ENCODE peak calls at places on chromosomes 5 and 9, in five cellular contexts. M is GM12892, F is GM12891, B is GM12878, G is H1. Z is an unnamed sample.

GRCh38 chr9:104232781-104233341 is 138.8 kb downstream of the SMC2 start:
- DNase-seq in M (no peak), F (no peak), B (no peak), G (no peak), Z (no peak)

GRCh38 chr9:82031538-82032280 is 43.1 kb downstream of the SPATA31D1 start:
- DNase-seq in M (no peak), F (no peak), B (no peak), G (no peak), Z (no peak)

GRCh38 chr5:38994329-38994927 is 79.8 kb downstream of the RICTOR start:
- DNase-seq in M (peak; percentile 2), F (no peak), B (no peak), G (no peak), Z (peak; percentile 54)

GRCh38 chr5:38367410-38367809 is 109.1 kb downstream of the EGFLAM start:
- DNase-seq in M (no peak), F (no peak), B (no peak), G (no peak), Z (no peak)

GRCh38 chr5:74478328-74478727 is 162.2 kb downstream of the ENC1 start:
- DNase-seq in M (no peak), F (no peak), B (no peak), G (no peak), Z (no peak)

GRCh38 chr5:18216016-18216415 is 581.8 kb downstream of the TAF11L14 start:
- DNase-seq in M (no peak), F (no peak), B (no peak), G (no peak), Z (no peak)

GRCh38 chr5:168443533-168443932 is 42.7 kb upstream of the RARS1 start:
- DNase-seq in M (no peak), F (no peak), B (no peak), G (no peak), Z (no peak)

GRCh38 chr9:129694265-129694664 is 28.8 kb downstream of the PRRX2 start:
- DNase-seq in M (no peak), F (no peak), B (no peak), G (no peak), Z (no peak)

GRCh38 chr9:110069326-110070248 is 138.4 kb downstream of the C9orf152 start:
- DNase-seq in M (no peak), F (no peak), B (no peak), G (no peak), Z (no peak)

GRCh38 chr5:180790020-180790419 is 12.6 kb downstream of the MGAT1 start:
- DNase-seq in M (no peak), F (no peak), B (no peak), G (no peak), Z (no peak)

GRCh38 chr9:109286981-109287380 is 33.9 kb downstream of the EPB41L4B start:
- DNase-seq in M (no peak), F (no peak), B (no peak), G (no peak), Z (no peak)

GRCh38 chr5:9245071-9245470 is 300.8 kb downstream of the SEMA5A start:
- DNase-seq in M (no peak), F (no peak), B (no peak), G (no peak), Z (no peak)

GRCh38 chr9:108078823-108079222 is 589.3 kb upstream of the KLF4 start:
- DNase-seq in M (no peak), F (no peak), B (no peak), G (no peak), Z (no peak)

GRCh38 chr9:131833906-131834305 is 94.0 kb upstream of the RAPGEF1 start:
- DNase-seq in M (no peak), F (no peak), B (no peak), G (no peak), Z (no peak)

GRCh38 chr5:36389245-36389644 is 87.5 kb upstream of the RANBP3L start:
- DNase-seq in M (no peak), F (no peak), B (no peak), G (no peak), Z (no peak)

GRCh38 chr9:87080512-87081225 is 133.4 kb upstream of the GAS1 start:
- DNase-seq in M (no peak), F (no peak), B (no peak), G (no peak), Z (peak; percentile 67)

GRCh38 chr5:1295650-1296037 is 776 bp upstream of the TERT start:
- DNase-seq in M (peak; percentile 2), F (no peak), B (no peak), G (no peak), Z (no peak)

GRCh38 chr5:115749016-115749415 is 67.4 kb downstream of the CDO1 start:
- DNase-seq in M (no peak), F (no peak), B (no peak), G (no peak), Z (no peak)

GRCh38 chr9:107989544-107989943 is 500.0 kb upstream of the KLF4 start:
- DNase-seq in M (no peak), F (no peak), B (no peak), G (no peak), Z (no peak)

GRCh38 chr5:151556808-151557207 is 34.3 kb downstream of the FAT2 start:
- DNase-seq in M (no peak), F (peak; percentile 17), B (no peak), G (no peak), Z (no peak)

GRCh38 chr5:10831416-10831815 is 70.4 kb upstream of the DAP start:
- DNase-seq in M (no peak), F (no peak), B (no peak), G (no peak), Z (no peak)

DNA sequence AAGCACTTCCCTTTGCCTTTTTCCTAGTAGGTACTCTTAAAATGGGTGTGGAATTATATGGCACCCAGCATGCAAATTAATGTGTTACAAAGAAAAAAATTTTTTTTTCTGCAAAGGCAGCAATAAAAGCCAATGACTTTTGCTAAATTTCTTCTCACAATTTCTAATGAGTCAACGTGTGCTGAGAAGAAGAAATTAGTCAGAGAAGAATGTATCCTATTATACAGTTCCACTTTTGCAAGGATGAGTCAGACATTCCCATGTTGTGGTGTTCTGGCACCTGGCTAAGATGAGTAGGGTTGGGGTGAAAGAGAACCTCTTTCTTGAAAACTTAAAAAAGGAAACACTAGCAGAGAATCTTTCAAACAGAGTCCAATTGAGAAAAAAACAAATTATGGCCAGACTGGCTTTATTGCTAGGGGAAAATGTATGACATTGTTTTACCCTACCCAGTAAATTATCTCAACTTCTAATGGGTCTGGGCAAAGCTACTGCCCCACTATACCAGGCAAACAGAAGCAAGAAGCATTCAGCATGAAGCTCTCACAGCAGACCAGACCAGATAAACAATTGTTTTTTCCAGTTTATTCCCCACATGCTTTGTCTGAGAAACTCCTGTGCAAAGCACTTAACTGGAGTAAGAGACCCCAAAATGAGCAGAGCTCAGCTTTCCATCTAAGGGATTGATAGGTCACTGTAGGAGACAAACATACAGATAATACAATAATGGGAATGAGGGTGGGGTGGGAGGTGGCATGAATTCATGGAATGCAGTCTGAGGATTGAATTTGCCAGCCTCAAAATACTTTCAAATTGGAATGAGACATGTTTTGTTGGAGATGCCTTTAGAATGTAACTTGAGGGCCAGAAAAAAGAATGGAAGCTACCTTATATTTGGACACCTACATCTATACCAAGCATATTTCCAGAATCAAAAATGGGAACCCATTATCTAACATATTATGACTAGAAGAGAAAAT is 220.8 kb upstream of the RFX3 start:
- DNase-seq in M (no peak), F (no peak), B (no peak), G (no peak), Z (no peak)
- TF ChIP-seq TAF1 in M (no peak), F (no peak), B (no peak), G (no peak), Z (no peak)

GRCh38 chr9:98791147-98792095 is 4.9 kb downstream of the ANKS6 start:
- DNase-seq in M (peak; percentile 60), F (peak; percentile 71), B (no peak), G (peak; percentile 80), Z (peak; percentile 86)

GRCh38 chr9:98792096-98792490 is 4.3 kb downstream of the ANKS6 start:
- DNase-seq in M (no peak), F (no peak), B (no peak), G (no peak), Z (no peak)

GRCh38 chr9:98794802-98795201 is 1.6 kb downstream of the ANKS6 start:
- DNase-seq in M (no peak), F (no peak), B (no peak), G (no peak), Z (no peak)

GRCh38 chr9:98790601-98791146 is 5.7 kb downstream of the ANKS6 start:
- DNase-seq in M (no peak), F (no peak), B (no peak), G (no peak), Z (no peak)

DNA sequence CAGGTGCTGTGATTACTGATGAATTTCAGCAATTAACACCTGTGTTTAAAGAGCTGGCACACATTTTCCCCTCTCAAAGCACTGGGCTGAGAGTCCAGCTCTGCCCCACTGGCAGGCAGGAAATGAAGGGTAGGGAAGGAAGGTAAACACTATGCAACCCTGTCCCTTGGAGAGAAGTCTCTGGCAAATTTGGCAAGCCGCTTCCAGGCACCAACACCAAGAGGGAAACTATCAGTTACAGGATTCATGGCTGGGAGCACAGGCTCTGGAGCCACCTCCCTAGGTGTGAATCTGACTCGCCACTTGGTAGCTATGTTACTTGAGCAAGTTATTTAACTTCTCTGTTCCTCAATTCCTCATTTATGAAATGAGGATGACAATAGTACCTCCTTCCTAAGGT is 3.3 kb downstream of the ANKS6 start:
- DNase-seq in M (no peak), F (no peak), B (no peak), G (no peak), Z (no peak)
- TF ChIP-seq TAF1 in M (no peak), F (no peak), B (no peak), G (no peak), Z (no peak)

DNA sequence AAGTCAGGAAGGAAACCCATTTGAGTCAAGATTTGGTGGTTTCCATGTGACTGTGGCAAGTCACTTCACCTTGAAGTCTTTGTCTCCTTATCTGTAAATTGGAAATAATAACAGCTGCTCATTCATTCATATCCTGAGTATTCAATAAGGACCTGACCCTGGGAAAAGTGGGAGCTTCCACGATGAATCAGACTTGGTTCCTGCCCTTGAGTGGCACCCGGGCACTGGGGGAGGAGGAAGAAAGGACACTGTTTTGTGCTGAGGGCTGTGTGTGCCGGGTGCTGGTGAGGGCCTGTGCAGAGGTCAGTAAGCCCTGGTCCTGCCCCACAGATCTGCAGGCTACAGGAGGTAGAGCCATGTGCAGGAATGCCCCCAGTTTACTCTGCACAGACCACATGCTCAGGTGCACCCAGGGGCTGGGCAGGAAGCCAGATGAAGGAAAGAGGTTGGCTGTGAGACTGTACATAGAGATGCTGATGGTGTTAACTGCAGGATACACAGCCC is 6.8 kb downstream of the NDST1 start:
- DNase-seq in M (no peak), F (no peak), B (no peak), G (no peak), Z (no peak)
- TF ChIP-seq TAF1 in M (no peak), F (no peak), B (no peak), G (no peak), Z (no peak)

GRCh38 chr9:111187376-111187775 is 142.6 kb downstream of the OR2K2 start:
- DNase-seq in M (no peak), F (no peak), B (no peak), G (no peak), Z (no peak)
- TF ChIP-seq TAF1 in M (no peak), F (no peak), B (no peak), G (no peak), Z (no peak)

Z was measured in SK-N-SH.